ENCODE peak calls at places on chromosomes 1 and 21, in four cellular contexts. T, K, Z and B are unnamed samples.

GRCh38 chr21:45698493-45698947 is 55.0 kb downstream of the PCBP3 start:
- DNase-seq in T (no peak), K (peak; percentile 23), Z (peak; percentile 36), B (no peak)

GRCh38 chr1:161313554-161314200 is 504 bp upstream of the SDHC start:
- DNase-seq in T (peak; percentile 63), K (no peak), Z (no peak), B (peak; percentile 58)

GRCh38 chr1:53266038-53266437 is 27.7 kb upstream of the MAGOH start:
- DNase-seq in T (no peak), K (no peak), Z (no peak), B (no peak)

GRCh38 chr1:204456826-204457361 is 37.7 kb downstream of the PIK3C2B start:
- DNase-seq in T (no peak), K (no peak), Z (no peak), B (no peak)

GRCh38 chr1:27099154-27099903 is 55.6 kb downstream of the SLC9A1 start:
- DNase-seq in T (no peak), K (peak; percentile 56), Z (peak; percentile 62), B (no peak)

GRCh38 chr21:44337941-44338895 is 972 bp downstream of the CFAP410 start:
- DNase-seq in T (peak; percentile 90), K (peak; percentile 75), Z (peak; percentile 64), B (peak; percentile 54)

GRCh38 chr1:179079113-179079761 is 2.6 kb upstream of the TOR3A start:
- DNase-seq in T (no peak), K (peak; percentile 67), Z (no peak), B (peak; percentile 5)

GRCh38 chr1:154501423-154502065 is 475 bp upstream of the TDRD10 start:
- DNase-seq in T (peak; percentile 80), K (peak; percentile 40), Z (peak; percentile 72), B (no peak)

GRCh38 chr1:205782627-205783470 is 7.6 kb upstream of the RAB29 start:
- DNase-seq in T (no peak), K (no peak), Z (no peak), B (no peak)

GRCh38 chr1:53717025-53717804 is 21.7 kb downstream of the GLIS1 start:
- DNase-seq in T (no peak), K (no peak), Z (no peak), B (no peak)

GRCh38 chr1:19648689-19649088 is 4.6 kb downstream of the NBL1 start:
- DNase-seq in T (no peak), K (peak; percentile 90), Z (peak; percentile 31), B (no peak)

GRCh38 chr1:213292653-213293052 is 241.6 kb downstream of the RPS6KC1 start:
- DNase-seq in T (no peak), K (no peak), Z (no peak), B (no peak)

GRCh38 chr1:117572546-117572945 is 33.3 kb upstream of the TENT5C start:
- DNase-seq in T (no peak), K (peak; percentile 60), Z (no peak), B (no peak)

GRCh38 chr1:45409243-45409642 is 69.0 kb upstream of the MUTYH start:
- DNase-seq in T (no peak), K (no peak), Z (no peak), B (no peak)

GRCh38 chr1:27614048-27614624 is 10.2 kb upstream of the AHDC1 start:
- DNase-seq in T (no peak), K (no peak), Z (no peak), B (no peak)

GRCh38 chr1:167819849-167820683 is 93.9 kb downstream of the ADCY10 start:
- DNase-seq in T (peak; percentile 84), K (peak; percentile 75), Z (peak; percentile 90), B (peak; percentile 57)

GRCh38 chr21:45592208-45592619 is 50.0 kb upstream of the SLC19A1 start:
- DNase-seq in T (peak; percentile 18), K (no peak), Z (no peak), B (no peak)

GRCh38 chr1:193540511-193540910 is 354.1 kb upstream of the B3GALT2 start:
- DNase-seq in T (no peak), K (no peak), Z (no peak), B (no peak)

GRCh38 chr1:94538243-94538827 is 3.2 kb downstream of the F3 start:
- DNase-seq in T (no peak), K (no peak), Z (no peak), B (no peak)
- H3K27ac ChIP-seq in T (no peak overlapping the region), K (no peak overlapping the region), Z (no peak overlapping the region), B (no peak overlapping the region)

GRCh38 chr1:93960641-93961147 is 51.5 kb upstream of the GCLM start:
- DNase-seq in T (no peak), K (peak; percentile 61), Z (no peak), B (no peak)
- H3K27ac ChIP-seq in T (no peak overlapping the region), K (no peak overlapping the region), Z (no peak overlapping the region), B (no peak overlapping the region)

GRCh38 chr1:116182019-116182714 is 71.0 kb downstream of the MAB21L3 start:
- DNase-seq in T (no peak), K (peak; percentile 6), Z (no peak), B (no peak)

GRCh38 chr1:116177861-116178260 is 66.7 kb downstream of the MAB21L3 start:
- DNase-seq in T (no peak), K (peak; percentile 17), Z (no peak), B (no peak)

GRCh38 chr1:116178837-116179236 is 67.6 kb downstream of the MAB21L3 start:
- DNase-seq in T (no peak), K (peak; percentile 91), Z (no peak), B (peak; percentile 26)

GRCh38 chr1:116179398-116179797 is 68.2 kb downstream of the MAB21L3 start:
- DNase-seq in T (no peak), K (peak; percentile 45), Z (no peak), B (no peak)

GRCh38 chr1:116179886-116180474 is 68.8 kb downstream of the MAB21L3 start:
- DNase-seq in T (no peak), K (peak; percentile 17), Z (no peak), B (no peak)
- H3K27ac ChIP-seq in T (no peak overlapping the region), K (peak overlapping the region; percentile 73), Z (no peak overlapping the region), B (no peak overlapping the region)

GRCh38 chr1:28830814-28831213 is 18.8 kb downstream of the OPRD1 start:
- DNase-seq in T (no peak), K (no peak), Z (no peak), B (no peak)
- H3K27ac ChIP-seq in T (no peak overlapping the region), K (no peak overlapping the region), Z (no peak overlapping the region), B (no peak overlapping the region)

GRCh38 chr1:24321712-24322635 is 2.8 kb downstream of the GRHL3 start:
- DNase-seq in T (peak; percentile 77), K (peak; percentile 53), Z (peak; percentile 60), B (no peak)

GRCh38 chr1:24318238-24318987 is 744 bp upstream of the GRHL3 start:
- DNase-seq in T (no peak), K (no peak), Z (no peak), B (no peak)

GRCh38 chr1:24321150-24321549 is 2.0 kb downstream of the GRHL3 start:
- DNase-seq in T (no peak), K (no peak), Z (no peak), B (no peak)

GRCh38 chr1:24318988-24319863 is at the start of gene GRHL3:
- DNase-seq in T (no peak), K (peak; percentile 79), Z (no peak), B (no peak)

DNA sequence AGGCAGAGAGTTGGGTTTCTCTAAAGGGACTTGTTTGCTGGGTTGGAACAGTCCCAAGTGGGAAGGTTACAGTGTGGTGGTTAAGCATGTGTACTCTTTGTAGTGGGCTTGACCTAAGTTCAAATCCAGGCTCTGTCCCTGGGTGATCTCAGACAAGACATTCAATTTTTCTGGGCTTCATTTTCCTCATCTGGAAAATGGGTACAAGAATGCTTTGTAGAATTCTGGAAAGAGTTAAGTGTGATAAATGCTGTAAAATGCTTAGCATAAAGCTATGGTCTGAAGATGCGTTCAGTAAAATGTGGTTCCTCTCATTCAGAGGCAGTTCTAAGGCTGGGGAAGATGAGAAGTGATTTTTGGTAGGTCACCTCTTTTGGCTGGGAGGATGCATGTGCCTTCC is 805 bp downstream of the GRHL3 start:
- DNase-seq in T (no peak), K (no peak), Z (no peak), B (no peak)
- H3K27ac ChIP-seq in T (peak overlapping the region; percentile 79), K (no peak overlapping the region), Z (no peak overlapping the region), B (no peak overlapping the region)

DNA sequence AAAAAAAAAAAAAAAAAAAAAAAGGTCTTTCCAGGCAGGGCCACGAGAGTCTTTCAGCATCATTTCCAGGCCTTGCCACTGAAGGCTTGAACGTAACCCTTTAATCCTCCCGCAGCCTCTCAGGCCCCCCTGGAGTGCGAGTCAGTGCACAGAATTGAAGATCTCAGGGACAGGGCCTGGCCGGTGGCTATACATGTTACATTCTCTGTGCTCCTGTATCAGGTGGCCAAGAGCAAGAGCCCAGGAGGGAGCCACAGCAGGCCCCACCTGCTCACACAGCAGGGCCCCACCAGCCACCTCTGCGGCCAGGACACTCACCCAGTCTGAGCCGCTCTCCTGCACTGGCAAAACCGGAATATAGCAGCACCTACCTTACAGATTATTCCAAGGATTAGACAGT is 34.1 kb upstream of the SLC25A33 start:
- DNase-seq in T (no peak), K (no peak), Z (no peak), B (no peak)
- H3K27ac ChIP-seq in T (no peak overlapping the region), K (no peak overlapping the region), Z (no peak overlapping the region), B (no peak overlapping the region)

GRCh38 chr1:91779603-91780021 is 106.3 kb downstream of the TGFBR3 start:
- DNase-seq in T (no peak), K (no peak), Z (no peak), B (no peak)
- H3K27ac ChIP-seq in T (no peak overlapping the region), K (no peak overlapping the region), Z (no peak overlapping the region), B (no peak overlapping the region)